ENCODE peak calls at places on chromosomes 3 and 15, in nine cellular contexts. D is NCI-H345; I is stimulated activated CD8-positive, alpha-beta memory T cell treated with anti-CD3 and anti-CD28 coated beads, Interleukin-12 subunit alpha, Interleukin-12 subunit beta, amount 100 ng/mL, for 4 hours; E is GM10248; Q is astrocyte of the spinal cord; F is LNCaP clone FGC; A is cardiac fibroblast; J is GM20000; H is activated T-cell treated with anti-CD3 and anti-CD28 coated beads for 24 hours. M is an unnamed sample.

GRCh38 chr3:71415708-71416108 is 167.8 kb downstream of the FOXP1 start:
- DNase-seq in D (no peak), I (no peak), E (no peak), Q (peak; percentile 28), F (no peak), A (no peak), J (no peak), H (no peak), M (no peak)

GRCh38 chr3:95037927-95038326 is 975.1 kb downstream of the NSUN3 start:
- DNase-seq in D (no peak), I (no peak), E (no peak), Q (no peak), F (no peak), A (no peak), J (no peak), H (no peak), M (no peak)

GRCh38 chr3:11059090-11059798 is 66.7 kb downstream of the SLC6A1 start:
- DNase-seq in D (peak; percentile 59), I (no peak), E (peak; percentile 57), Q (peak; percentile 68), F (no peak), A (peak; percentile 81), J (peak; percentile 69), H (peak; percentile 19), M (no peak)

GRCh38 chr3:101271728-101272127 is 48.6 kb downstream of the IMPG2 start:
- DNase-seq in D (peak; percentile 15), I (no peak), E (no peak), Q (no peak), F (no peak), A (no peak), J (no peak), H (no peak), M (no peak)

GRCh38 chr15:92797168-92798052 is 102.7 kb upstream of the CHD2 start:
- DNase-seq in D (peak; percentile 81), I (no peak), E (peak; percentile 67), Q (peak; percentile 83), F (peak; percentile 89), A (peak; percentile 86), J (peak; percentile 62), H (no peak), M (no peak)

GRCh38 chr15:59011262-59011947 is 23.9 kb downstream of the RNF111 start:
- DNase-seq in D (no peak), I (no peak), E (no peak), Q (no peak), F (no peak), A (no peak), J (no peak), H (no peak), M (no peak)

GRCh38 chr15:93076217-93076616 is 12.8 kb downstream of the RGMA start:
- DNase-seq in D (no peak), I (no peak), E (no peak), Q (no peak), F (no peak), A (no peak), J (no peak), H (no peak), M (no peak)

GRCh38 chr3:125367403-125368230 is 7.5 kb downstream of the ZNF148 start:
- DNase-seq in D (no peak), I (no peak), E (no peak), Q (peak; percentile 38), F (no peak), A (no peak), J (no peak), H (no peak), M (no peak)

GRCh38 chr15:29611057-29611456 is 211.2 kb downstream of the TJP1 start:
- DNase-seq in D (no peak), I (no peak), E (no peak), Q (no peak), F (no peak), A (no peak), J (no peak), H (no peak), M (no peak)

GRCh38 chr15:82663186-82663600 is 16.0 kb upstream of the CPEB1 start:
- DNase-seq in D (no peak), I (no peak), E (peak; percentile 69), Q (peak; percentile 16), F (peak; percentile 27), A (peak; percentile 24), J (peak; percentile 66), H (peak; percentile 11), M (no peak)

GRCh38 chr3:127061641-127062040 is 78.7 kb downstream of the PLXNA1 start:
- DNase-seq in D (no peak), I (no peak), E (no peak), Q (no peak), F (no peak), A (no peak), J (no peak), H (no peak), M (no peak)

GRCh38 chr3:14137004-14137403 is 12.2 kb downstream of the TMEM43 start:
- DNase-seq in D (no peak), I (no peak), E (no peak), Q (no peak), F (no peak), A (no peak), J (no peak), H (no peak), M (no peak)

GRCh38 chr3:128318275-128318920 is 148.3 kb downstream of the DNAJB8 start:
- DNase-seq in D (no peak), I (no peak), E (no peak), Q (no peak), F (no peak), A (no peak), J (no peak), H (no peak), M (no peak)

GRCh38 chr3:184942735-184943134 is 130.8 kb downstream of the VPS8 start:
- DNase-seq in D (no peak), I (no peak), E (peak; percentile 13), Q (no peak), F (no peak), A (no peak), J (no peak), H (no peak), M (no peak)

GRCh38 chr3:52184690-52185089 is 13.3 kb upstream of the ALAS1 start:
- DNase-seq in D (no peak), I (no peak), E (no peak), Q (no peak), F (no peak), A (no peak), J (no peak), H (no peak), M (no peak)

GRCh38 chr15:31047437-31047836 is 54.1 kb downstream of the TRPM1 start:
- DNase-seq in D (no peak), I (no peak), E (no peak), Q (no peak), F (no peak), A (no peak), J (no peak), H (no peak), M (no peak)

GRCh38 chr3:14646589-14647413 is 4.8 kb upstream of the CCDC174 start:
- DNase-seq in D (no peak), I (no peak), E (no peak), Q (no peak), F (no peak), A (no peak), J (no peak), H (no peak), M (no peak)

GRCh38 chr3:123732447-123732846 is 147.6 kb upstream of the HACD2 start:
- DNase-seq in D (no peak), I (no peak), E (no peak), Q (peak; percentile 84), F (no peak), A (no peak), J (no peak), H (no peak), M (no peak)

GRCh38 chr3:38360345-38360744 is 13.8 kb downstream of the XYLB start:
- DNase-seq in D (no peak), I (no peak), E (no peak), Q (no peak), F (no peak), A (no peak), J (no peak), H (no peak), M (no peak)

GRCh38 chr3:12423918-12424634 is 60.2 kb upstream of the TSEN2 start:
- DNase-seq in D (no peak), I (no peak), E (no peak), Q (peak; percentile 61), F (no peak), A (peak; percentile 82), J (no peak), H (peak; percentile 14), M (no peak)

GRCh38 chr15:43134157-43134637 is 811 bp downstream of the TMEM62 start:
- DNase-seq in D (no peak), I (no peak), E (no peak), Q (no peak), F (no peak), A (no peak), J (peak; percentile 35), H (no peak), M (no peak)

GRCh38 chr3:78666458-78666800 is 1101.4 kb downstream of the ROBO1 start:
- DNase-seq in D (no peak), I (no peak), E (no peak), Q (peak; percentile 64), F (no peak), A (peak; percentile 7), J (no peak), H (no peak), M (no peak)

GRCh38 chr3:52704611-52705437 is 767 bp downstream of the GLT8D1 start:
- DNase-seq in D (no peak), I (peak; percentile 3), E (peak; percentile 26), Q (no peak), F (no peak), A (peak; percentile 26), J (peak; percentile 29), H (no peak), M (no peak)

GRCh38 chr3:191809326-191809949 is 348.5 kb downstream of the PYDC2 start:
- DNase-seq in D (no peak), I (no peak), E (no peak), Q (no peak), F (no peak), A (no peak), J (no peak), H (no peak), M (no peak)

GRCh38 chr3:191353022-191353777 is 22.9 kb upstream of the UTS2B start:
- DNase-seq in D (no peak), I (no peak), E (no peak), Q (no peak), F (no peak), A (no peak), J (no peak), H (no peak), M (no peak)

GRCh38 chr3:50273689-50274065 is 4.7 kb downstream of the SEMA3B start:
- DNase-seq in D (no peak), I (no peak), E (no peak), Q (no peak), F (no peak), A (no peak), J (no peak), H (no peak), M (no peak)

GRCh38 chr3:186432189-186432588 is 70.2 kb upstream of the DGKG start:
- DNase-seq in D (no peak), I (no peak), E (no peak), Q (no peak), F (no peak), A (no peak), J (peak; percentile 38), H (no peak), M (no peak)

GRCh38 chr15:68586274-68586961 is 7.6 kb downstream of the CORO2B start:
- DNase-seq in D (no peak), I (no peak), E (no peak), Q (peak; percentile 80), F (no peak), A (no peak), J (no peak), H (no peak), M (no peak)

GRCh38 chr15:99632521-99632920 is 66.7 kb downstream of the MEF2A start:
- DNase-seq in D (no peak), I (no peak), E (no peak), Q (no peak), F (no peak), A (no peak), J (no peak), H (no peak), M (no peak)

GRCh38 chr3:114333180-114333922 is 39.5 kb downstream of the TIGIT start:
- DNase-seq in D (no peak), I (no peak), E (no peak), Q (no peak), F (no peak), A (peak; percentile 7), J (no peak), H (no peak), M (no peak)

GRCh38 chr3:66499881-66500574 is 794 bp downstream of the LRIG1 start:
- DNase-seq in D (no peak), I (peak; percentile 29), E (peak; percentile 38), Q (no peak), F (no peak), A (peak; percentile 14), J (peak; percentile 62), H (no peak), M (peak; percentile 46)

M was measured in activated B cell treated with CpG ODN at 0.5 μM for 24 hours.